ENCODE peak calls at places on chromosome 13, in ten cellular contexts. Z is astrocyte; T is CD4-positive, alpha-beta T cell; I is left ventricle myocardium inferior; A is hepatocyte; K is CD8-positive, alpha-beta T cell; S is tibial artery; U is aorta; W is BE2C; N is MM.1S. X is an unnamed sample. For H3K9me3, the result is how much of the 10 kb centered on the place peaks cover.

GRCh38 chr13:101751488-101751887 is 299.0 kb downstream of the ITGBL1 start:
- DNase-seq in Z (peak), T (no peak), I (no peak), A (peak), K (no peak), S (no peak), U (no peak), W (peak), N (peak), X (no peak)

GRCh38 chr13:114227528-114227927 is 7.2 kb upstream of the CDC16 start:
- DNase-seq in Z (no peak), T (no peak), I (no peak), A (no peak), K (no peak), S (no peak), U (no peak), W (no peak), N (no peak), X (no peak)

GRCh38 chr13:46106839-46107371 is 2.1 kb upstream of the CPB2 start:
- DNase-seq in Z (no peak), T (no peak), I (no peak), A (no peak), K (no peak), S (no peak), U (no peak), W (no peak), N (no peak), X (no peak)

GRCh38 chr13:26186995-26187394 is 35.1 kb downstream of the RNF6 start:
- DNase-seq in Z (no peak), T (no peak), I (no peak), A (no peak), K (no peak), S (peak), U (no peak), W (no peak), N (no peak), X (no peak)

GRCh38 chr13:42056146-42056545 is 7.7 kb downstream of the DGKH start:
- DNase-seq in Z (no peak), T (no peak), I (no peak), A (no peak), K (no peak), S (no peak), U (no peak), W (no peak), N (no peak), X (no peak)

GRCh38 chr13:93903909-93904308 is 575.6 kb downstream of the DCT start:
- DNase-seq in Z (peak), T (no peak), I (no peak), A (no peak), K (no peak), S (no peak), U (no peak), W (no peak), N (no peak), X (no peak)

GRCh38 chr13:89883893-89884448 is 1463.5 kb upstream of the MIR17HG start:
- DNase-seq in Z (no peak), T (no peak), I (no peak), A (no peak), K (no peak), S (no peak), U (no peak), W (no peak), N (no peak), X (no peak)

GRCh38 chr13:35791191-35791902 is 314.9 kb upstream of the MAB21L1 start:
- DNase-seq in Z (peak), T (no peak), I (no peak), A (no peak), K (no peak), S (no peak), U (no peak), W (no peak), N (no peak), X (no peak)

GRCh38 chr13:85230754-85231153 is 568.5 kb downstream of the SLITRK6 start:
- DNase-seq in Z (no peak), T (no peak), I (no peak), A (no peak), K (no peak), S (no peak), U (no peak), W (no peak), N (peak), X (no peak)

GRCh38 chr13:20495087-20496023 is 30.3 kb downstream of the CRYL1 start:
- DNase-seq in Z (peak), T (peak), I (no peak), A (peak), K (peak), S (peak), U (peak), W (peak), N (peak), X (peak)

GRCh38 chr13:108212901-108213300 is 2.4 kb downstream of the LIG4 start:
- DNase-seq in Z (no peak), T (no peak), I (no peak), A (no peak), K (no peak), S (no peak), U (no peak), W (no peak), N (no peak), X (no peak)

GRCh38 chr13:42071667-42072419 is 23.4 kb downstream of the DGKH start:
- DNase-seq in Z (peak), T (no peak), I (no peak), A (no peak), K (no peak), S (no peak), U (no peak), W (peak), N (no peak), X (no peak)

GRCh38 chr13:112179995-112180394 is 113.0 kb downstream of the SOX1 start:
- DNase-seq in Z (no peak), T (no peak), I (no peak), A (no peak), K (no peak), S (no peak), U (no peak), W (no peak), N (no peak), X (no peak)
- H3K9me3 ChIP-seq in Z (under half), T (under half), I (under half), A (under half), K (under half), S (under half), U (under half), W (under half), N (under half), X (under half)

GRCh38 chr13:112215871-112216270 is 148.9 kb downstream of the SOX1 start:
- DNase-seq in Z (no peak), T (no peak), I (no peak), A (no peak), K (no peak), S (no peak), U (no peak), W (no peak), N (no peak), X (no peak)
- H3K9me3 ChIP-seq in Z (under half), T (under half), I (under half), A (under half), K (under half), S (under half), U (under half), W (under half), N (under half), X (under half)

GRCh38 chr13:110436276-110436675 is 125.2 kb downstream of the RAB20 start:
- DNase-seq in Z (peak), T (no peak), I (no peak), A (no peak), K (no peak), S (no peak), U (no peak), W (no peak), N (no peak), X (no peak)
- H3K9me3 ChIP-seq in Z (under half), T (under half), I (under half), A (under half), K (under half), S (under half), U (under half), W (under half), N (under half), X (under half)

DNA sequence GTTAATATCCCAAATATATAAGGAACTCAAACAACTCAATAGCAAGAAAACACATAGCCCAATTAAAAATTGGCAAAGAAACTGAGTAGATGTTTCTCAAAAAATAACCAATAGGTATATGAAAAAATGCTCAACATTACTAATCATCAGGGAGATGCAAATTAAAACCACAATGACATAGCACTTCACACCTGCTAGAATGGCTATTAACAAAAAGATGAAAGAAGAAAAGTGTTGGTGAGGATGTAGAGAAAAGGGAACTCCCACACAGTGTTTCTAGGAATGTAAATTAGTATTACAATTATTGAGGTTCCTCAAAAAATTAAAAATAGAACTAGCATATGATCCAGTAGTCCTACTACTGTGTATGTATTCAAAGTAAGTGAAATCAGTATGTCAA is 1212.8 kb downstream of the DIAPH3 start:
- DNase-seq in Z (no peak), T (no peak), I (no peak), A (no peak), K (no peak), S (no peak), U (no peak), W (no peak), N (no peak), X (no peak)
- H3K9me3 ChIP-seq in Z (under half), T (under half), I (under half), A (under half), K (under half), S (under half), U (under half), W (under half), N (under half), X (under half)

GRCh38 chr13:19089315-19089714 is 92.3 kb downstream of the TUBA3C start:
- DNase-seq in Z (no peak), T (no peak), I (no peak), A (no peak), K (no peak), S (no peak), U (no peak), W (no peak), N (no peak), X (no peak)
- H3K9me3 ChIP-seq in Z (under half), T (under half), I (under half), A (under half), K (under half), S (under half), U (under half), W (under half), N (under half), X (under half)